ENCODE peak calls at places on chromosomes 1 and 21, in four cellular contexts. U is H1, Q is K562, C is GM12878. A is an unnamed sample.

GRCh38 chr1:180502361-180503273 is at the start of gene ACBD6:
- DNase-seq in Q (peak; percentile 86), U (peak; percentile 95), C (peak; percentile 51), A (peak; percentile 83)

GRCh38 chr1:174912243-174912642 is 87.5 kb upstream of the CACYBP start:
- DNase-seq in Q (no peak), U (no peak), C (peak; percentile 15), A (no peak)

GRCh38 chr1:33169290-33170055 is 12.4 kb downstream of the TRIM62 start:
- DNase-seq in C (no peak), U (no peak), Q (no peak), A (peak; percentile 35)

GRCh38 chr1:223707270-223708000 is 4.9 kb upstream of the CAPN2 start:
- DNase-seq in Q (peak; percentile 78), C (no peak), U (no peak), A (peak; percentile 100)

GRCh38 chr1:22039594-22040347 is 12.7 kb upstream of the CDC42 start:
- DNase-seq in Q (peak; percentile 39), U (no peak), C (peak; percentile 97), A (peak; percentile 35)

GRCh38 chr1:154866995-154867795 is 2.9 kb downstream of the KCNN3 start:
- DNase-seq in Q (no peak), U (no peak), C (no peak), A (peak; percentile 85)

GRCh38 chr1:116020668-116021272 is 44.5 kb downstream of the SLC22A15 start:
- DNase-seq in Q (peak; percentile 67), C (no peak), U (peak; percentile 63), A (peak; percentile 40)

GRCh38 chr1:60345049-60345448 is 271.5 kb upstream of the C1orf87 start:
- DNase-seq in C (no peak), Q (no peak), U (no peak), A (no peak)

GRCh38 chr21:46110499-46111192 is 12.7 kb downstream of the COL6A2 start:
- DNase-seq in C (no peak), U (peak; percentile 52), Q (no peak), A (no peak)

GRCh38 chr21:38773108-38774061 is 32.3 kb upstream of the ETS2 start:
- DNase-seq in U (no peak), Q (no peak), C (no peak), A (peak; percentile 99)

GRCh38 chr1:204449631-204450280 is 38.1 kb upstream of the PPP1R15B start:
- DNase-seq in Q (no peak), C (no peak), U (no peak), A (no peak)

GRCh38 chr1:160607051-160608032 is 28.0 kb upstream of the CD84 start:
- DNase-seq in Q (peak; percentile 73), U (no peak), C (peak; percentile 90), A (peak; percentile 77)

GRCh38 chr1:216742625-216743024 is 19.4 kb upstream of the ESRRG start:
- DNase-seq in C (no peak), Q (no peak), U (no peak), A (peak; percentile 30)

GRCh38 chr1:202237052-202237451 is 43.5 kb downstream of the LGR6 start:
- DNase-seq in Q (peak; percentile 85), U (peak; percentile 86), C (no peak), A (peak; percentile 15)

GRCh38 chr1:181712636-181713238 is 229.4 kb downstream of the CACNA1E start:
- DNase-seq in C (no peak), U (no peak), Q (no peak), A (no peak)

GRCh38 chr1:42013881-42014470 is 95.3 kb upstream of the HIVEP3 start:
- DNase-seq in C (no peak), U (no peak), Q (no peak), A (no peak)

GRCh38 chr1:17460265-17460664 is 20.8 kb upstream of the RCC2 start:
- DNase-seq in C (no peak), Q (no peak), U (no peak), A (no peak)

GRCh38 chr1:143653403-143653802 is 318.4 kb downstream of the FAM72C start:
- DNase-seq in Q (no peak), C (no peak), U (no peak), A (no peak)

GRCh38 chr1:244053831-244054230 is 2.7 kb downstream of the ZBTB18 start:
- DNase-seq in C (no peak), U (no peak), Q (no peak), A (no peak)

GRCh38 chr1:86375688-86376087 is 20.4 kb downstream of the ODF2L start:
- DNase-seq in C (no peak), U (no peak), Q (no peak), A (no peak)

GRCh38 chr1:224067621-224068457 is 46.1 kb upstream of the FBXO28 start:
- DNase-seq in C (no peak), U (no peak), Q (no peak), A (peak; percentile 70)

GRCh38 chr1:83838573-83838972 is 160.4 kb downstream of the TTLL7 start:
- DNase-seq in C (no peak), U (no peak), Q (no peak), A (no peak)

GRCh38 chr1:30718636-30719405 is 4.6 kb downstream of the MATN1 start:
- DNase-seq in Q (no peak), U (peak; percentile 97), C (peak; percentile 71), A (peak; percentile 98)

GRCh38 chr1:150150511-150151021 is 850 bp downstream of the PLEKHO1 start:
- DNase-seq in Q (peak; percentile 50), U (peak; percentile 58), C (no peak), A (no peak)

GRCh38 chr1:192513196-192513595 is 62.4 kb upstream of the RGS1 start:
- DNase-seq in C (no peak), U (no peak), Q (no peak), A (no peak)

GRCh38 chr1:199551967-199552565 is 475.4 kb upstream of the NR5A2 start:
- DNase-seq in U (peak; percentile 55), C (no peak), Q (peak; percentile 20), A (peak; percentile 76)

GRCh38 chr1:156212130-156212529 is 677 bp upstream of the PMF1 start:
- DNase-seq in Q (no peak), C (no peak), U (no peak), A (no peak)

GRCh38 chr1:224526771-224527170 is 89.3 kb upstream of the CNIH3 start:
- DNase-seq in U (no peak), C (no peak), Q (no peak), A (no peak)

GRCh38 chr1:39082140-39082799 is 56.1 kb downstream of the NDUFS5 start:
- DNase-seq in U (peak; percentile 62), C (no peak), Q (no peak), A (no peak)

GRCh38 chr21:36075171-36075570 is 5.3 kb downstream of the CBR1 start:
- DNase-seq in C (no peak), Q (no peak), U (no peak), A (no peak)

GRCh38 chr1:196002906-196003305 is 605.3 kb downstream of the KCNT2 start:
- DNase-seq in Q (no peak), C (no peak), U (no peak), A (no peak)

GRCh38 chr1:9591669-9592509 is 3.2 kb downstream of the TMEM201 start:
- DNase-seq in Q (no peak), C (no peak), U (peak; percentile 45), A (no peak)

GRCh38 chr1:57770772-57771171 is 346.9 kb upstream of the DAB1 start:
- DNase-seq in U (no peak), C (no peak), Q (peak; percentile 11), A (peak; percentile 4)
- TF ChIP-seq CTCF in U (no peak), C (peak; percentile 26), Q (no peak), A (peak; percentile 28)

DNA sequence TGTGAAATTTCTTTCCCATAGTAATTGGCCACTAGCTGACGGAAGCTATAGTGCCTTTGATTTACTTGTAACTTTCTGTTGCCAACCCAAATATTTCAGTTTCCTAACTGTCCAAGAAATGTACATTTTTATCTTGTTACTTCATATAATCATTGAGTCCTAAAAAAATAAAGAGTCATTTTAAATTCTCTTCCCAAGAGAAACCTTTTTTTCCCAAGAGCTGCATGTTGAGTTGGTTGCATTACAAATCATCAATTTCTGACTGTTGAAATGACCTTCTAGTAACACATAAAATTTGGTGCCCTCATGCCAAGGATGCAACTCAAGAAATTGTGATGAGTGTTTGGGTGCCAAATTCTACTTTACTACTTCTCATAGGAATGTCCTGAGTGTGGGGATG is 61.0 kb downstream of the HMCN1 start:
- DNase-seq in U (no peak), Q (no peak), C (no peak), A (peak; percentile 81)
- TF ChIP-seq CHD1 in U (no peak), Q (no peak), C (no peak), A (no peak)

GRCh38 chr1:23911924-23912323 is 1.2 kb downstream of the CNR2 start:
- DNase-seq in Q (no peak), C (no peak), U (no peak), A (no peak)

GRCh38 chr1:23910144-23910543 is 3.0 kb downstream of the CNR2 start:
- DNase-seq in C (no peak), U (no peak), Q (no peak), A (no peak)

GRCh38 chr1:23908453-23909341 is 4.5 kb downstream of the CNR2 start:
- DNase-seq in Q (peak; percentile 56), C (peak; percentile 82), U (no peak), A (no peak)

GRCh38 chr1:23910553-23911246 is 2.5 kb downstream of the CNR2 start:
- DNase-seq in U (no peak), Q (peak; percentile 66), C (peak; percentile 86), A (no peak)

DNA sequence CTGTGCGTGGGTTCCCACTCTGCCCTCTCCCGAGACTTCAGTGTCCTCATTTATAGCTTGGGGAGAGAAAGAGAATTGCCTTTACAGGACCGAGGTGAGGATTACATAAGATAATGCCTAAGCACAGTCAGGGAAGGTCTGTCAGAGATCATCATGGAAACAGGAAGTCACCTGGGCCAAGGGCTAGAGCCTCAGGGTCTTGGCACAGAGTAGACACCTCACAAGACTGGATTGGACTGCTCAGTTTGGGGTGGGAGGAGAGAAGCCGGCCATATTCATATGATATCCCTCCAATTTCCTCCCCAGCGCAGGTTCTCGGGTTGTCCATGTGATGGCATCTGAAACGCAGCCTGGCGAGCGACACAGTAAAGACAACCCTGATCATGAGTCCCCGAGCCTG is 3.8 kb downstream of the CNR2 start:
- DNase-seq in C (peak; percentile 63), U (no peak), Q (no peak), A (no peak)
- H3K9ac ChIP-seq in C (peak overlapping the region; percentile 88), U (no peak overlapping the region), Q (peak overlapping the region; percentile 76), A (no peak overlapping the region)

GRCh38 chr1:3069491-3070303 is 694 bp downstream of the PRDM16 start:
- DNase-seq in U (peak; percentile 67), C (no peak), Q (no peak), A (peak; percentile 19)
- TF ChIP-seq CTCF in U (no peak), C (no peak), Q (no peak), A (peak; percentile 41)

GRCh38 chr1:8241417-8242014 is 76.4 kb upstream of the SLC45A1 start:
- DNase-seq in Q (no peak), U (no peak), C (no peak), A (no peak)

GRCh38 chr1:8239306-8240023 is 78.4 kb upstream of the SLC45A1 start:
- DNase-seq in C (no peak), U (peak; percentile 55), Q (no peak), A (peak; percentile 39)

GRCh38 chr1:8242498-8242897 is 75.4 kb upstream of the SLC45A1 start:
- DNase-seq in U (no peak), C (no peak), Q (no peak), A (no peak)

GRCh38 chr1:8238141-8239038 is 79.5 kb upstream of the SLC45A1 start:
- DNase-seq in U (no peak), Q (no peak), C (no peak), A (peak; percentile 99)

GRCh38 chr1:8239039-8239305 is 78.9 kb upstream of the SLC45A1 start:
- DNase-seq in Q (no peak), C (no peak), U (no peak), A (peak; percentile 58)
- TF ChIP-seq CHD1 in Q (no peak), C (no peak), U (no peak), A (no peak)

A was measured in IMR-90.